ENCODE peak calls at places on chromosomes 1 and 21, in six cellular contexts. B is hepatic stellate cell, P is Daoy, E is A549, X is SW480, S is activated B cell treated with CpG ODN at 0.5 μM for 24 hours. C is an unnamed sample.

GRCh38 chr1:211331011-211331709 is 4.5 kb downstream of the TRAF5 start:
- DNase-seq in B (no peak), P (no peak), E (no peak), X (no peak), S (no peak), C (no peak)

GRCh38 chr1:158121604-158122254 is 59.0 kb upstream of the CD1D start:
- DNase-seq in B (no peak), P (peak; percentile 66), E (peak; percentile 65), X (peak; percentile 56), S (no peak), C (no peak)

GRCh38 chr1:97143236-97143882 is 421.8 kb downstream of the PTBP2 start:
- DNase-seq in B (no peak), P (peak; percentile 32), E (no peak), X (no peak), S (no peak), C (no peak)

GRCh38 chr1:75338974-75339483 is 204.8 kb downstream of the LHX8 start:
- DNase-seq in B (no peak), P (no peak), E (no peak), X (no peak), S (no peak), C (no peak)

GRCh38 chr1:86155061-86155806 is 1.3 kb downstream of the COL24A1 start:
- DNase-seq in B (peak; percentile 31), P (peak; percentile 21), E (no peak), X (no peak), S (peak; percentile 7), C (no peak)

GRCh38 chr1:74344396-74344795 is 109.2 kb downstream of the TNNI3K start:
- DNase-seq in B (no peak), P (no peak), E (no peak), X (no peak), S (no peak), C (no peak)

GRCh38 chr1:219621047-219621786 is 8.3 kb upstream of the ZC3H11B start:
- DNase-seq in B (no peak), P (no peak), E (no peak), X (no peak), S (no peak), C (no peak)

GRCh38 chr21:34521561-34521960 is 9.6 kb upstream of the KCNE1 start:
- DNase-seq in B (no peak), P (no peak), E (no peak), X (no peak), S (no peak), C (no peak)

GRCh38 chr1:81635816-81636215 is 164.9 kb upstream of the ADGRL2 start:
- DNase-seq in B (no peak), P (no peak), E (no peak), X (no peak), S (no peak), C (no peak)

GRCh38 chr21:15904389-15904788 is 174.6 kb downstream of the USP25 start:
- DNase-seq in B (no peak), P (no peak), E (no peak), X (no peak), S (no peak), C (no peak)

GRCh38 chr1:5765465-5765864 is 226.8 kb downstream of the NPHP4 start:
- DNase-seq in B (no peak), P (no peak), E (no peak), X (no peak), S (no peak), C (no peak)

GRCh38 chr1:204032642-204033235 is 40.2 kb upstream of the SOX13 start:
- DNase-seq in B (no peak), P (no peak), E (no peak), X (no peak), S (no peak), C (no peak)

GRCh38 chr1:206464456-206464964 is 5.8 kb upstream of the IKBKE start:
- DNase-seq in B (peak; percentile 89), P (peak; percentile 36), E (peak; percentile 55), X (no peak), S (no peak), C (no peak)

GRCh38 chr21:21226472-21226871 is 228.3 kb downstream of the NCAM2 start:
- DNase-seq in B (no peak), P (no peak), E (no peak), X (no peak), S (no peak), C (no peak)

GRCh38 chr1:86466109-86466844 is 2.5 kb upstream of the CLCA1 start:
- DNase-seq in B (no peak), P (no peak), E (no peak), X (no peak), S (no peak), C (no peak)

GRCh38 chr1:102757363-102757762 is 351.0 kb downstream of the COL11A1 start:
- DNase-seq in B (no peak), P (no peak), E (no peak), X (no peak), S (no peak), C (no peak)

GRCh38 chr1:203202431-203203245 is 16.1 kb upstream of the CHI3L1 start:
- DNase-seq in B (peak; percentile 68), P (no peak), E (no peak), X (no peak), S (no peak), C (peak; percentile 48)

GRCh38 chr1:170932236-170932635 is 3.1 kb upstream of the MROH9 start:
- DNase-seq in B (no peak), P (no peak), E (no peak), X (no peak), S (no peak), C (no peak)

GRCh38 chr1:86542626-86543025 is 4.3 kb upstream of the CLCA4 start:
- DNase-seq in B (no peak), P (peak; percentile 20), E (no peak), X (no peak), S (no peak), C (no peak)

GRCh38 chr1:53470155-53470554 is 11.0 kb downstream of the DMRTB1 start:
- DNase-seq in B (peak; percentile 94), P (peak; percentile 92), E (peak; percentile 51), X (no peak), S (no peak), C (peak; percentile 94)

GRCh38 chr1:205526431-205526830 is 22.0 kb downstream of the CDK18 start:
- DNase-seq in B (no peak), P (no peak), E (no peak), X (no peak), S (no peak), C (no peak)

GRCh38 chr1:41102208-41102607 is 80.7 kb upstream of the SLFNL1 start:
- DNase-seq in B (peak; percentile 41), P (peak; percentile 61), E (peak; percentile 29), X (no peak), S (no peak), C (peak; percentile 76)

GRCh38 chr1:205298191-205298994 is 23.2 kb downstream of the NUAK2 start:
- DNase-seq in B (peak; percentile 93), P (peak; percentile 98), E (peak; percentile 99), X (peak; percentile 86), S (no peak), C (no peak)

GRCh38 chr1:6581561-6582305 is 1.9 kb downstream of the ZBTB48 start:
- DNase-seq in B (no peak), P (peak; percentile 67), E (no peak), X (no peak), S (no peak), C (no peak)

GRCh38 chr1:200530551-200531261 is 89.8 kb downstream of the KIF14 start:
- DNase-seq in B (no peak), P (no peak), E (no peak), X (no peak), S (no peak), C (no peak)

GRCh38 chr1:216815239-216815955 is 92.2 kb upstream of the ESRRG start:
- DNase-seq in B (no peak), P (no peak), E (no peak), X (no peak), S (no peak), C (peak; percentile 8)

GRCh38 chr1:230744382-230744781 is 2.8 kb upstream of the CAPN9 start:
- DNase-seq in B (no peak), P (no peak), E (no peak), X (no peak), S (no peak), C (no peak)

GRCh38 chr1:63713627-63714481 is 60.0 kb upstream of the ROR1 start:
- DNase-seq in B (peak; percentile 58), P (peak; percentile 92), E (peak; percentile 42), X (peak; percentile 50), S (no peak), C (no peak)

GRCh38 chr1:111516008-111516535 is 12.6 kb upstream of the ADORA3 start:
- DNase-seq in B (peak; percentile 67), P (peak; percentile 65), E (no peak), X (no peak), S (peak; percentile 50), C (peak; percentile 77)

GRCh38 chr1:177305040-177306018 is 134.6 kb downstream of the BRINP2 start:
- DNase-seq in B (no peak), P (no peak), E (no peak), X (no peak), S (no peak), C (no peak)

GRCh38 chr1:154198756-154199562 is 7.1 kb upstream of the TPM3 start:
- DNase-seq in B (peak; percentile 63), P (peak; percentile 44), E (peak; percentile 73), X (peak; percentile 56), S (no peak), C (no peak)

GRCh38 chr1:115748396-115749130 is 20.0 kb downstream of the CASQ2 start:
- DNase-seq in B (no peak), P (peak; percentile 54), E (peak; percentile 16), X (peak; percentile 82), S (no peak), C (no peak)

GRCh38 chr1:65952692-65953091 is 160.0 kb downstream of the PDE4B start:
- DNase-seq in B (no peak), P (peak; percentile 35), E (no peak), X (no peak), S (no peak), C (no peak)

GRCh38 chr1:84156210-84156621 is 12.1 kb downstream of the PRKACB start:
- DNase-seq in B (no peak), P (peak; percentile 90), E (peak; percentile 67), X (no peak), S (no peak), C (no peak)

GRCh38 chr1:77859248-77859647 is 29.2 kb upstream of the NEXN start:
- DNase-seq in B (no peak), P (no peak), E (no peak), X (no peak), S (no peak), C (no peak)

GRCh38 chr1:93463960-93464359 is 16.0 kb downstream of the FNBP1L start:
- DNase-seq in B (no peak), P (no peak), E (no peak), X (no peak), S (no peak), C (no peak)

GRCh38 chr1:213094446-213094845 is 43.4 kb downstream of the RPS6KC1 start:
- DNase-seq in B (no peak), P (no peak), E (no peak), X (no peak), S (no peak), C (no peak)

GRCh38 chr1:36306210-36306901 is at the start of gene SH3D21:
- DNase-seq in B (no peak), P (peak; percentile 55), E (peak; percentile 67), X (peak; percentile 76), S (peak; percentile 34), C (peak; percentile 87)

GRCh38 chr1:164836614-164837018 is 277.6 kb downstream of the PBX1 start:
- DNase-seq in B (no peak), P (no peak), E (no peak), X (no peak), S (no peak), C (no peak)

C was measured in upper lobe of left lung.